ENCODE peak calls at places on chromosome 17, in five cellular contexts. N is A549, P is tibial nerve, I is K562, Z is ovary. V is an unnamed sample. For H3K4me1, the result is how much of the 10 kb centered on the place peaks cover.

GRCh38 chr17:4127555-4127954 is 15.3 kb downstream of the ZZEF1 start:
- DNase-seq in N (no peak), P (no peak), I (no peak), Z (no peak), V (no peak)

GRCh38 chr17:47705536-47706481 is 11.8 kb downstream of the TBKBP1 start:
- DNase-seq in N (no peak), P (no peak), I (no peak), Z (no peak), V (no peak)

GRCh38 chr17:63653018-63653417 is 30.8 kb downstream of the MAP3K3 start:
- DNase-seq in N (no peak), P (no peak), I (no peak), Z (no peak), V (no peak)

GRCh38 chr17:64356304-64356686 is 34.4 kb downstream of the PECAM1 start:
- DNase-seq in N (no peak), P (no peak), I (no peak), Z (no peak), V (no peak)

GRCh38 chr17:64183815-64184397 is 54.0 kb upstream of the ERN1 start:
- DNase-seq in N (no peak), P (no peak), I (no peak), Z (no peak), V (no peak)

GRCh38 chr17:55295411-55296170 is 30.8 kb downstream of the HLF start:
- DNase-seq in N (peak), P (peak), I (peak), Z (peak), V (no peak)

GRCh38 chr17:38587956-38588771 is 17.6 kb downstream of the SRCIN1 start:
- DNase-seq in N (no peak), P (no peak), I (no peak), Z (no peak), V (no peak)

GRCh38 chr17:20116683-20117309 is 107.6 kb downstream of the SPECC1 start:
- DNase-seq in N (peak), P (no peak), I (peak), Z (peak), V (no peak)

GRCh38 chr17:68733241-68734176 is 132.3 kb upstream of the FAM20A start:
- DNase-seq in N (no peak), P (no peak), I (no peak), Z (no peak), V (no peak)

GRCh38 chr17:82461827-82462524 is 3.4 kb downstream of the NARF start:
- DNase-seq in N (no peak), P (no peak), I (peak), Z (no peak), V (no peak)

GRCh38 chr17:3590231-3590630 is 19.0 kb downstream of the TRPV1 start:
- DNase-seq in N (no peak), P (no peak), I (no peak), Z (no peak), V (no peak)

GRCh38 chr17:35313875-35314409 is 59.5 kb downstream of the SLFN11 start:
- DNase-seq in N (no peak), P (no peak), I (peak), Z (peak), V (no peak)

GRCh38 chr17:43591750-43592562 is 45.8 kb upstream of the ETV4 start:
- DNase-seq in N (no peak), P (peak), I (no peak), Z (peak), V (peak)

GRCh38 chr17:78412403-78412802 is 34.0 kb downstream of the PGS1 start:
- DNase-seq in N (peak), P (no peak), I (peak), Z (no peak), V (no peak)
- H3K4me1 ChIP-seq in N (under half), P (under half), I (under half), Z (under half), V (half or more)

DNA sequence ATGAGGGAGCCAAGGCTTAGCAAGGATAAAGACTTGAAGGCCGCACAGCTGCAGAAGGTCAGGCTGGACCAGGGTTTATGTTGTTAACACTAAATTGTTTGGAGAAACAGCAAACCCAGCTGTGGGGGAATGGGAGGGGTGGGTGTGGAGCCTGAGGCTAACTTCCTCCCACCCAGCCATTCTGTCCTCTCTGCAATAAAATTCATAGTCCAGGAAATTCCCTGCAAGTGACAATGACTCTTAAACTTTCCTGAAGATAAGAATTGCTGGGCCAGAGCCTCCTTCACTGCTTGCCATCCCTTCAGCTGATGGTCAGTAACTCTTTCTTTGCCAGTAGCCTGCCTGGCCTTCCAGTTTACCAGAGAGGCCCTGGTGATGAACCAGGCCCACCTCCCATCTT is 19.4 kb upstream of the ATP5MC1 start:
- DNase-seq in N (no peak), P (no peak), I (no peak), Z (no peak), V (no peak)
- TF ChIP-seq EP300 in N (no peak), P (no peak), I (no peak), Z (no peak), V (no peak)

GRCh38 chr17:27550974-27551505 is 79.9 kb upstream of the LGALS9 start:
- DNase-seq in N (no peak), P (no peak), I (no peak), Z (no peak), V (no peak)

GRCh38 chr17:27554152-27554551 is 76.8 kb upstream of the LGALS9 start:
- DNase-seq in N (no peak), P (no peak), I (no peak), Z (no peak), V (no peak)

GRCh38 chr17:27551701-27552466 is 79.1 kb upstream of the LGALS9 start:
- DNase-seq in N (peak), P (no peak), I (peak), Z (no peak), V (no peak)

GRCh38 chr17:27552467-27552779 is 78.6 kb upstream of the LGALS9 start:
- DNase-seq in N (peak), P (no peak), I (no peak), Z (no peak), V (no peak)

GRCh38 chr17:27553019-27553511 is 77.9 kb upstream of the LGALS9 start:
- DNase-seq in N (peak), P (no peak), I (no peak), Z (no peak), V (no peak)
- TF ChIP-seq POLR2A in N (no peak), P (no peak), I (no peak), Z (no peak), V (no peak)

DNA sequence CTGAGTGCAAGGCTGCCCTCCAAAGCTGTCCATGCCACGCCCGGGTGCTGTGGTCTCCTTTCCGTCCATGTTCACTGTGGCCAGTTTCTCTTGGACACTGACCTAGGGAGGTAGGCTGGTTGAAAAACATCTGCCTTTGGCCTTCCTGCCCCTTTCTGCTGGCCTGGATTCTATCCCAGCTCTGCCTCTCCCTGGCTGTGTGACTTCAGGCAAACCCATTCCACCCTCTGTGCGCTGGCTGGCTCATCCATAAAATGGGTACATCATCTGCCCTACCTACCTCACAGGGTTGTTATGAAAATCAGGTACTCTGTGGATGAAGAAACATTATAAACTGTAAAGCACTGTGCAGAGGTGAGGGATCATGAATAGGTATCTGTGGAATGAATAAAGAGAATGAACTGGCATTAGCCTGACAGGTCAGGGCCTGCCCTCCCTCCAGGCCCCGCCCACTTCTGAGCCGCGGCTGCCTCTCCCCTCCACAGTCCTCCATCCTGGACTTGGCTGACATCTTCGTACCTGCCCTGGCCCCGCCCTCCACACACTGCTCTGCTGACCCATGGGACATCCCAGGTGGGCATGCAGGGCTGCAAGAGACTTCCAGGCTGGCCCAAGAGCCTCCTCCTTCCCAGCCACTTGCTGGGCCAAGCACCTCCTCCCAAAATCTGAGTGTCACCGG is 7.1 kb upstream of the SPATA20 start:
- DNase-seq in N (peak), P (no peak), I (peak), Z (no peak), V (no peak)
- H3K4me1 ChIP-seq in N (under half), P (under half), I (under half), Z (under half), V (half or more)